ENCODE peak calls at places on chromosomes 3 and 15, in five cellular contexts. One of them, this sample, is unnamed.

GRCh38 chr3:175338775-175339535 is 479.8 kb downstream of the NAALADL2 start:
- DNase-seq in fibroblast of lung: peak
- DNase-seq in AG10803: peak
- DNase-seq in epithelial cell of proximal tubule: peak
- DNase-seq in astrocyte of the cerebellum: peak
- DNase-seq in this sample: no peak

GRCh38 chr3:51642462-51642861 is 28.6 kb upstream of the TEX264 start:
- DNase-seq in astrocyte of the cerebellum: no peak
- DNase-seq in fibroblast of lung: peak
- DNase-seq in AG10803: peak
- DNase-seq in epithelial cell of proximal tubule: no peak
- DNase-seq in this sample: no peak

GRCh38 chr3:145673790-145674189 is 487.2 kb downstream of the PLOD2 start:
- DNase-seq in epithelial cell of proximal tubule: no peak
- DNase-seq in fibroblast of lung: no peak
- DNase-seq in AG10803: no peak
- DNase-seq in astrocyte of the cerebellum: no peak
- DNase-seq in this sample: no peak

GRCh38 chr3:2092758-2093157 is 5.9 kb upstream of the CNTN4 start:
- DNase-seq in epithelial cell of proximal tubule: no peak
- DNase-seq in fibroblast of lung: no peak
- DNase-seq in AG10803: no peak
- DNase-seq in astrocyte of the cerebellum: no peak
- DNase-seq in this sample: no peak

GRCh38 chr3:72487078-72487765 is 361.0 kb downstream of the SHQ1 start:
- DNase-seq in epithelial cell of proximal tubule: peak
- DNase-seq in astrocyte of the cerebellum: peak
- DNase-seq in AG10803: peak
- DNase-seq in fibroblast of lung: peak
- DNase-seq in this sample: peak

GRCh38 chr15:45641374-45641778 is 6.5 kb downstream of the SQOR start:
- DNase-seq in astrocyte of the cerebellum: no peak
- DNase-seq in AG10803: peak
- DNase-seq in fibroblast of lung: peak
- DNase-seq in epithelial cell of proximal tubule: peak
- DNase-seq in this sample: no peak

GRCh38 chr3:195697582-195698324 is 23.0 kb upstream of the MUC20 start:
- DNase-seq in astrocyte of the cerebellum: peak
- DNase-seq in AG10803: peak
- DNase-seq in fibroblast of lung: peak
- DNase-seq in epithelial cell of proximal tubule: no peak
- DNase-seq in this sample: no peak

GRCh38 chr3:25904248-25904647 is 114.4 kb downstream of the OXSM start:
- DNase-seq in astrocyte of the cerebellum: no peak
- DNase-seq in epithelial cell of proximal tubule: no peak
- DNase-seq in AG10803: no peak
- DNase-seq in fibroblast of lung: no peak
- DNase-seq in this sample: no peak

GRCh38 chr3:124059580-124059979 is 67.7 kb upstream of the ROPN1 start:
- DNase-seq in fibroblast of lung: peak
- DNase-seq in AG10803: peak
- DNase-seq in astrocyte of the cerebellum: peak
- DNase-seq in epithelial cell of proximal tubule: no peak
- DNase-seq in this sample: no peak

GRCh38 chr3:118485693-118486092 is 549.0 kb downstream of the IGSF11 start:
- DNase-seq in fibroblast of lung: no peak
- DNase-seq in AG10803: no peak
- DNase-seq in astrocyte of the cerebellum: no peak
- DNase-seq in epithelial cell of proximal tubule: no peak
- DNase-seq in this sample: no peak

DNA sequence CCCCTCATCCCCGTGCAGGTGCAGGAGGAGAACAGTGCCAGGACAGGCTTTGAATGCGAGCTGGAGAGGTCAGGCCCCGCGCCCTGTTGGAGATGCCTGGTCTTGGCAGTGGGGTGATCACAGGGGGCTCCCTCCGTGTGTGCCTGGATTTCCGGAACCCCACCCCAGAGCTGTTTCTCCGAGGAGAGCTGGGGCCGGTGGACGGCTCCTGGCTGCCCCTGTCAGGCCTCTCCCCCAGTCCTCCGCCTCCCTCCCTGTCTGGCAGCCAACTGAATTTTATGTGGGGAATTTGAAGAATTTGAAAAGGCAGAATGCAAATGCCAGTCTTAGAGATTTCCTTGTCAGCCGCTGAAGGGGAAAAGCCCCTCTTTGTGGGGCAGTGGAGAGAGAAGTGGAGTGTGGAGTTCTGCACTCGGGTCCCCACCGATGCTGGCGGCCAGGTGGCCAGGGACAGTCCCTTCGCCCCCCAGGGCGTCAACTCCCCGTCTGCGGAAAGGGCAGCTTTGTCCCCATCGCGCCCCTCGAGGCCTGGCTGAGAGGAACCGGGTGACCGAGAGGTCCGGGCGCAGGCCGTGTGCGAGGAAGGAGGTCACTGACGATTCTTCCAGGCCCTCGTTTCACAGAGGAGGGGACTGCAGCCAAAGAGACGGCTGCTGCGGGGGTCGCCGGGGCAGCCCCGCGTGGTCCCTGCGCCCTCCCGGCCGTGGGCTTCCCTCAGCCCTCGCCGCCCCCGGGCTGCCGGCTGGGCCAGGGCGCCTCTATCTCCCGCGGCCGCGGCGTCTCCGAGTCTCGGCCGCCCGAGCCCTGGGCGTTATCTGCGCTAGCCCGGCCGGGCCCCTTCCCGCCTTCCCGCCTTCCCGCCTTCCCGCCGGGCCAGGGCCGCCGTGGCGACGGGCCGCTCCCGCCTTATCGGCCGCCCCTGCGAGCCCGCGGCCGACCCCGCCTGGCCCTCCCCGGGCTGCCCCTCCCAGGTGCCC is 56.0 kb upstream of the LCTL start:
- DNase-seq in epithelial cell of proximal tubule: no peak
- DNase-seq in fibroblast of lung: no peak
- DNase-seq in AG10803: peak
- DNase-seq in astrocyte of the cerebellum: no peak
- DNase-seq in this sample: no peak
- H3K4me3 ChIP-seq in epithelial cell of proximal tubule: no peak
- H3K4me3 ChIP-seq in fibroblast of lung: no peak
- H3K4me3 ChIP-seq in AG10803: no peak
- H3K4me3 ChIP-seq in astrocyte of the cerebellum: no peak
- H3K4me3 ChIP-seq in this sample: no peak

GRCh38 chr3:47850803-47851417 is 48.0 kb downstream of the DHX30 start:
- DNase-seq in AG10803: no peak
- DNase-seq in astrocyte of the cerebellum: no peak
- DNase-seq in fibroblast of lung: no peak
- DNase-seq in epithelial cell of proximal tubule: no peak
- DNase-seq in this sample: no peak

GRCh38 chr3:47849186-47850061 is 46.5 kb downstream of the DHX30 start:
- DNase-seq in astrocyte of the cerebellum: no peak
- DNase-seq in fibroblast of lung: no peak
- DNase-seq in epithelial cell of proximal tubule: no peak
- DNase-seq in AG10803: no peak
- DNase-seq in this sample: no peak

GRCh38 chr3:47851888-47852603 is 49.1 kb downstream of the DHX30 start:
- DNase-seq in AG10803: no peak
- DNase-seq in fibroblast of lung: no peak
- DNase-seq in epithelial cell of proximal tubule: no peak
- DNase-seq in astrocyte of the cerebellum: no peak
- DNase-seq in this sample: no peak

GRCh38 chr3:47848599-47849117 is 45.7 kb downstream of the DHX30 start:
- DNase-seq in astrocyte of the cerebellum: no peak
- DNase-seq in AG10803: no peak
- DNase-seq in fibroblast of lung: no peak
- DNase-seq in epithelial cell of proximal tubule: no peak
- DNase-seq in this sample: no peak

GRCh38 chr3:47850062-47850802 is 47.3 kb downstream of the DHX30 start:
- DNase-seq in AG10803: peak
- DNase-seq in fibroblast of lung: peak
- DNase-seq in astrocyte of the cerebellum: no peak
- DNase-seq in epithelial cell of proximal tubule: no peak
- DNase-seq in this sample: no peak
- TF ChIP-seq CTCF in AG10803: peak
- TF ChIP-seq CTCF in fibroblast of lung: peak
- TF ChIP-seq CTCF in astrocyte of the cerebellum: peak
- TF ChIP-seq CTCF in epithelial cell of proximal tubule: peak
- TF ChIP-seq CTCF in this sample: peak

GRCh38 chr3:193912621-193913178 is 223.2 kb upstream of the HES1 start:
- DNase-seq in fibroblast of lung: no peak
- DNase-seq in AG10803: no peak
- DNase-seq in epithelial cell of proximal tubule: no peak
- DNase-seq in astrocyte of the cerebellum: no peak
- DNase-seq in this sample: no peak

GRCh38 chr3:193914602-193915001 is 221.3 kb upstream of the HES1 start:
- DNase-seq in fibroblast of lung: no peak
- DNase-seq in AG10803: no peak
- DNase-seq in astrocyte of the cerebellum: no peak
- DNase-seq in epithelial cell of proximal tubule: no peak
- DNase-seq in this sample: no peak

GRCh38 chr3:193917096-193917495 is 218.9 kb upstream of the HES1 start:
- DNase-seq in epithelial cell of proximal tubule: no peak
- DNase-seq in astrocyte of the cerebellum: no peak
- DNase-seq in fibroblast of lung: no peak
- DNase-seq in AG10803: no peak
- DNase-seq in this sample: no peak

GRCh38 chr3:193915613-193916012 is 220.3 kb upstream of the HES1 start:
- DNase-seq in AG10803: no peak
- DNase-seq in fibroblast of lung: no peak
- DNase-seq in astrocyte of the cerebellum: no peak
- DNase-seq in epithelial cell of proximal tubule: no peak
- DNase-seq in this sample: no peak

DNA sequence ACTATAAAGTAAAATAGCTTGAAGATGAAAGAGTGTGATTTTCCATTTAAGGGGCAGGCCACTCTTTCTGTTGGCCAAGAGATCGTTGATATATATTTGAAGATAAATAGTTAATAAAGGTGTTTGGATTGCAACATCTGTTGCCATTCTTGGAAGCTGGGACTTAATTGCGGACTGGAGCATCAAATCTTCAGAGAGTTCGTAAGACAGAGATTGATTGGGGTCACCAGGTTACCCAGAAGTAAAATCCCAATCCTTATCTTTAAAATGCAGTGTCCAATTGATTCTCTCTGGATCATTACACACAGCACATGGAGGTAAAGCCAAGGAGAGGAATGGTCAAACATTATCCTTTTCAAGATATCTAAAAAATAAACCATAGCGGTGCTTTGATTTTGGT is 220.8 kb upstream of the HES1 start:
- DNase-seq in astrocyte of the cerebellum: no peak
- DNase-seq in fibroblast of lung: no peak
- DNase-seq in epithelial cell of proximal tubule: no peak
- DNase-seq in AG10803: no peak
- DNase-seq in this sample: no peak
- H3K4me3 ChIP-seq in astrocyte of the cerebellum: no peak
- H3K4me3 ChIP-seq in fibroblast of lung: no peak
- H3K4me3 ChIP-seq in epithelial cell of proximal tubule: no peak
- H3K4me3 ChIP-seq in AG10803: no peak
- H3K4me3 ChIP-seq in this sample: no peak

DNA sequence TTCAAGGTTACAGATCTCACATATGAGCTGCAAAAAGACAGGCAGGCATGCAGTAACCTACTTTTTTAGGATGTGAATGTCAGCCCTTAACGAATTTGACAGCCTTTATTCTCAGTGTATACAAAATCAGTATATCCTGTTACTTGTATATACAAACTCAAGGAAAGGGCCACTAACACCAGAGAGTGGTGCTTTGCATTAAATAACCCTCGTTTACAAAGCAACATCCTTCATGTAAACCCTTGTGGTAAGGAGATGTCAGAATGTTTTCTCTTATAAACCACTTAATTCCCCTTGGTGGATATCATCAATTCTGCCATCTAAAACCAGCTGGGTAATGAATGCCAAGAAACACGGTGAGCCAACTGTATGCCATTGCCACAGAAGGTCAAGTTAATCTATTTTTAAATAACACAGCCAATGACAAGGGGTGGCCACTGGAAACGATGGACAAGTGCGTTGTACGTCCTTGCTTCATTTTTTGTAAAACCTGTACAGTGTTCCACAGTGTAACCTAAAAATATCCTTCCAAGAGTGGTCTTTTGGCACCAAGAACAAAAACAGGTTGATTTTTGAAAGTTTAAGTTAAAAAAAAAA is 7.5 kb downstream of the MAGI1 start:
- DNase-seq in AG10803: no peak
- DNase-seq in fibroblast of lung: no peak
- DNase-seq in epithelial cell of proximal tubule: no peak
- DNase-seq in astrocyte of the cerebellum: no peak
- DNase-seq in this sample: no peak
- TF ChIP-seq CTCF in AG10803: no peak
- TF ChIP-seq CTCF in fibroblast of lung: no peak
- TF ChIP-seq CTCF in epithelial cell of proximal tubule: no peak
- TF ChIP-seq CTCF in astrocyte of the cerebellum: no peak
- TF ChIP-seq CTCF in this sample: no peak

DNA sequence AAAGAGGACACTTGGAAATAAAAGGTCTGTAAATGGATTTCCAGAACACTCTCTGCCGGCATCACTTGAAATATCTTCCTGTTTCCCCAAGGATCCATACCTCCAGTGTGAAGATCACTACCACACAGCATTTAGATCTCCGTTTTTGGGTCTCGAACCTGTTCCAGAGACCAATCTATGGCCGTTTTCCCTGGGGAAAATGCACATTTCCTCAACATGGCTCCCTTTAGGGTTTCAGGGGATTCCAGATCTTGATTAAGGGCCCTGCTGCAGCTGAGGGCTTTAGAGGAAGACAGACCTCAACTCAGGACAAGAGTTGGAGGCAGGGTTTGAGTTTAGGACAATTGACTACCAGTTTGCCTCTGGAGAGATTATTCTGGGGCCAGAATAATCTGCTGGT is 2.1 kb downstream of the CTSH start:
- DNase-seq in astrocyte of the cerebellum: no peak
- DNase-seq in fibroblast of lung: no peak
- DNase-seq in AG10803: no peak
- DNase-seq in epithelial cell of proximal tubule: no peak
- DNase-seq in this sample: no peak
- H3K4me3 ChIP-seq in astrocyte of the cerebellum: no peak
- H3K4me3 ChIP-seq in fibroblast of lung: no peak
- H3K4me3 ChIP-seq in AG10803: no peak
- H3K4me3 ChIP-seq in epithelial cell of proximal tubule: no peak
- H3K4me3 ChIP-seq in this sample: peak

DNA sequence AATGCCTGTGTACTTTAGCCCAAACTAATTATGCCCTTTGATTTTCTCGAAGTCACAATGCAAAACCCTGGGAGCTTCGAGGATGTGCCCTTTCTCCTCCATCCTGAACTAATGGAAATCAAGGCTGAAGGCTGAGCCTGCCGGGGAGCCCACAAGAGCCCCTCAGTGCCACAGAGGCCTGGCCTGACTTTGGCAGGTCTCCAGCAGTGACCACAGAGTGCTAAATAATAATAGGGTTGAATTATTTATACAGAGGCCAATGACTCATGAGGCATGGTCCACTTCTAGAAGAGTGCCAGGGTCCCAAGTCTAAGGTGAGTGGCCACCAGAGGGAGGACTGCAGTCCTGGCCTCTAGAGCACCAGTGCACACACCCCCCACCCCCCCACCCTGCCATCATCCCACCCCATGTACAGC is 19.1 kb upstream of the GLCE start:
- DNase-seq in astrocyte of the cerebellum: no peak
- DNase-seq in fibroblast of lung: peak
- DNase-seq in AG10803: no peak
- DNase-seq in epithelial cell of proximal tubule: no peak
- DNase-seq in this sample: no peak
- TF ChIP-seq CTCF in astrocyte of the cerebellum: peak
- TF ChIP-seq CTCF in fibroblast of lung: no peak
- TF ChIP-seq CTCF in AG10803: no peak
- TF ChIP-seq CTCF in epithelial cell of proximal tubule: peak
- TF ChIP-seq CTCF in this sample: no peak